ENCODE peak calls at places on chromosome 1, in eight cellular contexts. One of them, this sample, is unnamed.

GRCh38 chr1:176364231-176364905 is 98.6 kb upstream of the PAPPA2 start:
- DNase-seq in AG09319: no peak
- DNase-seq in iris pigment epithelial cell: no peak
- DNase-seq in ecto neural progenitor cell: peak; percentile 46
- DNase-seq in lower leg skin: no peak
- DNase-seq in CD4-positive, alpha-beta T cell: no peak
- DNase-seq in Caki2: no peak
- DNase-seq in activated T-helper 1 cell treated with anti-CD3 and anti-CD28 coated beads, Interleukin-12 subunit alpha, Interleukin-12 subunit beta, Interleukin-2, Interleukin-4 antibody, amounts not matched to agents 30 ng/mL and 10 ng/mL and 1 ng/mL, durations not matched to agents 14 hours and 24 hours and 36 hours: no peak
- DNase-seq in this sample: no peak

GRCh38 chr1:91844862-91845528 is 41.0 kb downstream of the TGFBR3 start:
- DNase-seq in AG09319: peak; percentile 91
- DNase-seq in iris pigment epithelial cell: peak; percentile 98
- DNase-seq in ecto neural progenitor cell: no peak
- DNase-seq in lower leg skin: peak; percentile 80
- DNase-seq in CD4-positive, alpha-beta T cell: no peak
- DNase-seq in Caki2: no peak
- DNase-seq in activated T-helper 1 cell treated with anti-CD3 and anti-CD28 coated beads, Interleukin-12 subunit alpha, Interleukin-12 subunit beta, Interleukin-2, Interleukin-4 antibody, amounts not matched to agents 30 ng/mL and 10 ng/mL and 1 ng/mL, durations not matched to agents 14 hours and 24 hours and 36 hours: no peak
- DNase-seq in this sample: no peak

GRCh38 chr1:93614550-93615200 is 67.0 kb downstream of the BCAR3 start:
- DNase-seq in AG09319: peak; percentile 75
- DNase-seq in iris pigment epithelial cell: no peak
- DNase-seq in ecto neural progenitor cell: no peak
- DNase-seq in lower leg skin: no peak
- DNase-seq in CD4-positive, alpha-beta T cell: no peak
- DNase-seq in Caki2: no peak
- DNase-seq in activated T-helper 1 cell treated with anti-CD3 and anti-CD28 coated beads, Interleukin-12 subunit alpha, Interleukin-12 subunit beta, Interleukin-2, Interleukin-4 antibody, amounts not matched to agents 30 ng/mL and 10 ng/mL and 1 ng/mL, durations not matched to agents 14 hours and 24 hours and 36 hours: no peak
- DNase-seq in this sample: no peak

GRCh38 chr1:215845224-215845902 is 278.3 kb downstream of the KCTD3 start:
- DNase-seq in AG09319: peak; percentile 30
- DNase-seq in iris pigment epithelial cell: peak; percentile 65
- DNase-seq in ecto neural progenitor cell: no peak
- DNase-seq in lower leg skin: no peak
- DNase-seq in CD4-positive, alpha-beta T cell: no peak
- DNase-seq in Caki2: peak; percentile 67
- DNase-seq in activated T-helper 1 cell treated with anti-CD3 and anti-CD28 coated beads, Interleukin-12 subunit alpha, Interleukin-12 subunit beta, Interleukin-2, Interleukin-4 antibody, amounts not matched to agents 30 ng/mL and 10 ng/mL and 1 ng/mL, durations not matched to agents 14 hours and 24 hours and 36 hours: no peak
- DNase-seq in this sample: no peak

GRCh38 chr1:185846672-185847440 is 112.7 kb downstream of the HMCN1 start:
- DNase-seq in AG09319: no peak
- DNase-seq in iris pigment epithelial cell: peak; percentile 81
- DNase-seq in ecto neural progenitor cell: no peak
- DNase-seq in lower leg skin: no peak
- DNase-seq in CD4-positive, alpha-beta T cell: no peak
- DNase-seq in Caki2: no peak
- DNase-seq in activated T-helper 1 cell treated with anti-CD3 and anti-CD28 coated beads, Interleukin-12 subunit alpha, Interleukin-12 subunit beta, Interleukin-2, Interleukin-4 antibody, amounts not matched to agents 30 ng/mL and 10 ng/mL and 1 ng/mL, durations not matched to agents 14 hours and 24 hours and 36 hours: no peak
- DNase-seq in this sample: no peak

GRCh38 chr1:169132512-169133227 is 26.2 kb downstream of the ATP1B1 start:
- DNase-seq in AG09319: no peak
- DNase-seq in iris pigment epithelial cell: no peak
- DNase-seq in ecto neural progenitor cell: no peak
- DNase-seq in lower leg skin: no peak
- DNase-seq in CD4-positive, alpha-beta T cell: no peak
- DNase-seq in Caki2: peak; percentile 66
- DNase-seq in activated T-helper 1 cell treated with anti-CD3 and anti-CD28 coated beads, Interleukin-12 subunit alpha, Interleukin-12 subunit beta, Interleukin-2, Interleukin-4 antibody, amounts not matched to agents 30 ng/mL and 10 ng/mL and 1 ng/mL, durations not matched to agents 14 hours and 24 hours and 36 hours: no peak
- DNase-seq in this sample: no peak

GRCh38 chr1:241611063-241611462 is 29.1 kb downstream of the CHML start:
- DNase-seq in AG09319: no peak
- DNase-seq in iris pigment epithelial cell: peak; percentile 76
- DNase-seq in ecto neural progenitor cell: no peak
- DNase-seq in lower leg skin: no peak
- DNase-seq in CD4-positive, alpha-beta T cell: no peak
- DNase-seq in Caki2: peak; percentile 80
- DNase-seq in activated T-helper 1 cell treated with anti-CD3 and anti-CD28 coated beads, Interleukin-12 subunit alpha, Interleukin-12 subunit beta, Interleukin-2, Interleukin-4 antibody, amounts not matched to agents 30 ng/mL and 10 ng/mL and 1 ng/mL, durations not matched to agents 14 hours and 24 hours and 36 hours: no peak
- DNase-seq in this sample: no peak

GRCh38 chr1:116755681-116756080 is 1.5 kb downstream of the CD2 start:
- DNase-seq in AG09319: no peak
- DNase-seq in iris pigment epithelial cell: no peak
- DNase-seq in ecto neural progenitor cell: no peak
- DNase-seq in lower leg skin: no peak
- DNase-seq in CD4-positive, alpha-beta T cell: no peak
- DNase-seq in Caki2: no peak
- DNase-seq in activated T-helper 1 cell treated with anti-CD3 and anti-CD28 coated beads, Interleukin-12 subunit alpha, Interleukin-12 subunit beta, Interleukin-2, Interleukin-4 antibody, amounts not matched to agents 30 ng/mL and 10 ng/mL and 1 ng/mL, durations not matched to agents 14 hours and 24 hours and 36 hours: no peak
- DNase-seq in this sample: no peak

GRCh38 chr1:84037758-84038611 is 39.1 kb upstream of the TTLL7 start:
- DNase-seq in AG09319: no peak
- DNase-seq in iris pigment epithelial cell: no peak
- DNase-seq in ecto neural progenitor cell: no peak
- DNase-seq in lower leg skin: no peak
- DNase-seq in CD4-positive, alpha-beta T cell: no peak
- DNase-seq in Caki2: no peak
- DNase-seq in activated T-helper 1 cell treated with anti-CD3 and anti-CD28 coated beads, Interleukin-12 subunit alpha, Interleukin-12 subunit beta, Interleukin-2, Interleukin-4 antibody, amounts not matched to agents 30 ng/mL and 10 ng/mL and 1 ng/mL, durations not matched to agents 14 hours and 24 hours and 36 hours: no peak
- DNase-seq in this sample: no peak

GRCh38 chr1:244409648-244410164 is 42.0 kb downstream of the ADSS2 start:
- DNase-seq in AG09319: no peak
- DNase-seq in iris pigment epithelial cell: no peak
- DNase-seq in ecto neural progenitor cell: no peak
- DNase-seq in lower leg skin: no peak
- DNase-seq in CD4-positive, alpha-beta T cell: no peak
- DNase-seq in Caki2: no peak
- DNase-seq in activated T-helper 1 cell treated with anti-CD3 and anti-CD28 coated beads, Interleukin-12 subunit alpha, Interleukin-12 subunit beta, Interleukin-2, Interleukin-4 antibody, amounts not matched to agents 30 ng/mL and 10 ng/mL and 1 ng/mL, durations not matched to agents 14 hours and 24 hours and 36 hours: no peak
- DNase-seq in this sample: no peak

GRCh38 chr1:201791051-201791774 is 37.7 kb upstream of the IPO9 start:
- DNase-seq in AG09319: no peak
- DNase-seq in iris pigment epithelial cell: peak; percentile 62
- DNase-seq in ecto neural progenitor cell: no peak
- DNase-seq in lower leg skin: peak; percentile 27
- DNase-seq in CD4-positive, alpha-beta T cell: no peak
- DNase-seq in Caki2: no peak
- DNase-seq in activated T-helper 1 cell treated with anti-CD3 and anti-CD28 coated beads, Interleukin-12 subunit alpha, Interleukin-12 subunit beta, Interleukin-2, Interleukin-4 antibody, amounts not matched to agents 30 ng/mL and 10 ng/mL and 1 ng/mL, durations not matched to agents 14 hours and 24 hours and 36 hours: no peak
- DNase-seq in this sample: no peak

GRCh38 chr1:197924516-197925123 is 7.4 kb downstream of the LHX9 start:
- DNase-seq in AG09319: no peak
- DNase-seq in iris pigment epithelial cell: peak; percentile 45
- DNase-seq in ecto neural progenitor cell: no peak
- DNase-seq in lower leg skin: no peak
- DNase-seq in CD4-positive, alpha-beta T cell: no peak
- DNase-seq in Caki2: peak; percentile 23
- DNase-seq in activated T-helper 1 cell treated with anti-CD3 and anti-CD28 coated beads, Interleukin-12 subunit alpha, Interleukin-12 subunit beta, Interleukin-2, Interleukin-4 antibody, amounts not matched to agents 30 ng/mL and 10 ng/mL and 1 ng/mL, durations not matched to agents 14 hours and 24 hours and 36 hours: no peak
- DNase-seq in this sample: no peak

GRCh38 chr1:111507411-111508201 is 4.2 kb upstream of the ADORA3 start:
- DNase-seq in AG09319: no peak
- DNase-seq in iris pigment epithelial cell: peak; percentile 73
- DNase-seq in ecto neural progenitor cell: peak; percentile 85
- DNase-seq in lower leg skin: peak; percentile 77
- DNase-seq in CD4-positive, alpha-beta T cell: peak; percentile 46
- DNase-seq in Caki2: peak; percentile 78
- DNase-seq in activated T-helper 1 cell treated with anti-CD3 and anti-CD28 coated beads, Interleukin-12 subunit alpha, Interleukin-12 subunit beta, Interleukin-2, Interleukin-4 antibody, amounts not matched to agents 30 ng/mL and 10 ng/mL and 1 ng/mL, durations not matched to agents 14 hours and 24 hours and 36 hours: peak; percentile 52
- DNase-seq in this sample: peak; percentile 87

GRCh38 chr1:107862064-107862463 is 102.9 kb downstream of the VAV3 start:
- DNase-seq in AG09319: no peak
- DNase-seq in iris pigment epithelial cell: peak; percentile 47
- DNase-seq in ecto neural progenitor cell: no peak
- DNase-seq in lower leg skin: no peak
- DNase-seq in CD4-positive, alpha-beta T cell: no peak
- DNase-seq in Caki2: no peak
- DNase-seq in activated T-helper 1 cell treated with anti-CD3 and anti-CD28 coated beads, Interleukin-12 subunit alpha, Interleukin-12 subunit beta, Interleukin-2, Interleukin-4 antibody, amounts not matched to agents 30 ng/mL and 10 ng/mL and 1 ng/mL, durations not matched to agents 14 hours and 24 hours and 36 hours: no peak
- DNase-seq in this sample: no peak

GRCh38 chr1:177830531-177830930 is 139.3 kb downstream of the SEC16B start:
- DNase-seq in AG09319: no peak
- DNase-seq in iris pigment epithelial cell: no peak
- DNase-seq in ecto neural progenitor cell: no peak
- DNase-seq in lower leg skin: no peak
- DNase-seq in CD4-positive, alpha-beta T cell: no peak
- DNase-seq in Caki2: no peak
- DNase-seq in activated T-helper 1 cell treated with anti-CD3 and anti-CD28 coated beads, Interleukin-12 subunit alpha, Interleukin-12 subunit beta, Interleukin-2, Interleukin-4 antibody, amounts not matched to agents 30 ng/mL and 10 ng/mL and 1 ng/mL, durations not matched to agents 14 hours and 24 hours and 36 hours: no peak
- DNase-seq in this sample: no peak

GRCh38 chr1:24103879-24104278 is 8.1 kb downstream of the MYOM3 start:
- DNase-seq in AG09319: no peak
- DNase-seq in iris pigment epithelial cell: no peak
- DNase-seq in ecto neural progenitor cell: no peak
- DNase-seq in lower leg skin: no peak
- DNase-seq in CD4-positive, alpha-beta T cell: no peak
- DNase-seq in Caki2: no peak
- DNase-seq in activated T-helper 1 cell treated with anti-CD3 and anti-CD28 coated beads, Interleukin-12 subunit alpha, Interleukin-12 subunit beta, Interleukin-2, Interleukin-4 antibody, amounts not matched to agents 30 ng/mL and 10 ng/mL and 1 ng/mL, durations not matched to agents 14 hours and 24 hours and 36 hours: no peak
- DNase-seq in this sample: no peak

GRCh38 chr1:204932573-204932909 is 61.9 kb downstream of the NFASC start:
- DNase-seq in AG09319: no peak
- DNase-seq in iris pigment epithelial cell: no peak
- DNase-seq in ecto neural progenitor cell: no peak
- DNase-seq in lower leg skin: no peak
- DNase-seq in CD4-positive, alpha-beta T cell: no peak
- DNase-seq in Caki2: no peak
- DNase-seq in activated T-helper 1 cell treated with anti-CD3 and anti-CD28 coated beads, Interleukin-12 subunit alpha, Interleukin-12 subunit beta, Interleukin-2, Interleukin-4 antibody, amounts not matched to agents 30 ng/mL and 10 ng/mL and 1 ng/mL, durations not matched to agents 14 hours and 24 hours and 36 hours: no peak
- DNase-seq in this sample: no peak

GRCh38 chr1:94866178-94866822 is 46.1 kb downstream of the SLC44A3 start:
- DNase-seq in AG09319: no peak
- DNase-seq in iris pigment epithelial cell: peak; percentile 39
- DNase-seq in ecto neural progenitor cell: no peak
- DNase-seq in lower leg skin: no peak
- DNase-seq in CD4-positive, alpha-beta T cell: no peak
- DNase-seq in Caki2: no peak
- DNase-seq in activated T-helper 1 cell treated with anti-CD3 and anti-CD28 coated beads, Interleukin-12 subunit alpha, Interleukin-12 subunit beta, Interleukin-2, Interleukin-4 antibody, amounts not matched to agents 30 ng/mL and 10 ng/mL and 1 ng/mL, durations not matched to agents 14 hours and 24 hours and 36 hours: no peak
- DNase-seq in this sample: no peak

GRCh38 chr1:203287109-203287893 is 18.0 kb upstream of the BTG2 start:
- DNase-seq in AG09319: no peak
- DNase-seq in iris pigment epithelial cell: peak; percentile 24
- DNase-seq in ecto neural progenitor cell: no peak
- DNase-seq in lower leg skin: peak; percentile 75
- DNase-seq in CD4-positive, alpha-beta T cell: peak; percentile 63
- DNase-seq in Caki2: no peak
- DNase-seq in activated T-helper 1 cell treated with anti-CD3 and anti-CD28 coated beads, Interleukin-12 subunit alpha, Interleukin-12 subunit beta, Interleukin-2, Interleukin-4 antibody, amounts not matched to agents 30 ng/mL and 10 ng/mL and 1 ng/mL, durations not matched to agents 14 hours and 24 hours and 36 hours: peak; percentile 83
- DNase-seq in this sample: peak; percentile 96

This sample was measured in natural killer cell treated with Interleukin-12 subunit alpha and Interleukin-12 subunit beta and Interleukin-15 and Interleukin-18, amount 100 ng/mL, for 72 hours.